ENCODE peak calls at places on chromosome 1, in four cellular contexts. A is SK-N-SH, G is HepG2, D is H1. V is an unnamed sample.

GRCh38 chr1:9691108-9691445 is 39.5 kb downstream of the PIK3CD start:
- DNase-seq in A (no peak), G (no peak), D (no peak), V (no peak)

GRCh38 chr1:205949753-205950152 is 6.5 kb upstream of the SLC26A9 start:
- DNase-seq in A (no peak), G (no peak), D (no peak), V (no peak)

GRCh38 chr1:194078765-194079164 is 892.4 kb upstream of the B3GALT2 start:
- DNase-seq in A (no peak), G (no peak), D (no peak), V (no peak)

GRCh38 chr1:169588785-169589485 is 2.7 kb upstream of the F5 start:
- DNase-seq in A (no peak), G (peak), D (no peak), V (no peak)

GRCh38 chr1:81111818-81112217 is 688.9 kb upstream of the ADGRL2 start:
- DNase-seq in A (no peak), G (no peak), D (no peak), V (no peak)

GRCh38 chr1:62325076-62325475 is 5.8 kb upstream of the KANK4 start:
- DNase-seq in A (no peak), G (peak), D (no peak), V (no peak)

GRCh38 chr1:3030663-3031381 is 9.6 kb downstream of the ACTRT2 start:
- DNase-seq in A (no peak), G (no peak), D (no peak), V (no peak)

GRCh38 chr1:89081005-89081404 is 16.0 kb upstream of the GBP1 start:
- DNase-seq in A (no peak), G (no peak), D (no peak), V (no peak)

GRCh38 chr1:47333922-47334764 is 553 bp downstream of the CMPK1 start:
- DNase-seq in A (peak), G (peak), D (no peak), V (no peak)

GRCh38 chr1:94608852-94609570 is 67.5 kb upstream of the F3 start:
- DNase-seq in A (no peak), G (no peak), D (no peak), V (no peak)

GRCh38 chr1:78855258-78855657 is 151.3 kb downstream of the ADGRL4 start:
- DNase-seq in A (no peak), G (no peak), D (no peak), V (peak)

GRCh38 chr1:183443466-183443865 is 25.3 kb upstream of the NMNAT2 start:
- DNase-seq in A (no peak), G (no peak), D (no peak), V (no peak)

GRCh38 chr1:9143250-9143649 is 14.3 kb upstream of the GPR157 start:
- DNase-seq in A (no peak), G (no peak), D (no peak), V (no peak)

GRCh38 chr1:180503274-180503862 is 991 bp upstream of the ACBD6 start:
- DNase-seq in A (peak), G (no peak), D (no peak), V (no peak)

GRCh38 chr1:245156041-245156735 is 1.4 kb downstream of the KIF26B start:
- DNase-seq in A (peak), G (peak), D (peak), V (no peak)

GRCh38 chr1:55378582-55378981 is 163.4 kb upstream of the USP24 start:
- DNase-seq in A (no peak), G (peak), D (peak), V (no peak)

GRCh38 chr1:205774277-205775014 is 836 bp downstream of the RAB29 start:
- DNase-seq in A (peak), G (peak), D (no peak), V (peak)

DNA sequence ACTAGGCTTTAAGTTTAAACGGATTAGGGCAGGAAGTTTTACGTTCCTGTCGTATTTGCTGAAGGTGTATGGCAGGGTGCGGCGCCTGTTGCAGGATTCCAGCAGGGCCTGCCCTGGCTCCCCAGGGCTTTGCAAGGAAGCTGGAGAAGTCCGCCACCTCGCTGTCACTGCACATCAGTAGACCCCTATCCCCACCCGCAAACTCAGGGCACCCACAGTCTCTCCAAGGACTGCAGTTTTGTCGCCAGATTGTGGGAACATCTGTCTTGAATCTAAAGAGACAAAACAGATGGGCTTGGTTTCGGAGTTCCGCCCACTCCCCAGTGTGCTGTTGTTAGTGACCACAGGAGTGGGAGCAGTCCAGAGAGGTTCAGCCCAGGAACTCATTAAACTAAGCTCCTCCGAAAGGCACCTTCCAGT is 110.9 kb downstream of the CDC7 start:
- DNase-seq in A (no peak), G (no peak), D (no peak), V (no peak)
- TF ChIP-seq TCF12 in A (no peak), G (no peak), D (no peak), V (no peak)

DNA sequence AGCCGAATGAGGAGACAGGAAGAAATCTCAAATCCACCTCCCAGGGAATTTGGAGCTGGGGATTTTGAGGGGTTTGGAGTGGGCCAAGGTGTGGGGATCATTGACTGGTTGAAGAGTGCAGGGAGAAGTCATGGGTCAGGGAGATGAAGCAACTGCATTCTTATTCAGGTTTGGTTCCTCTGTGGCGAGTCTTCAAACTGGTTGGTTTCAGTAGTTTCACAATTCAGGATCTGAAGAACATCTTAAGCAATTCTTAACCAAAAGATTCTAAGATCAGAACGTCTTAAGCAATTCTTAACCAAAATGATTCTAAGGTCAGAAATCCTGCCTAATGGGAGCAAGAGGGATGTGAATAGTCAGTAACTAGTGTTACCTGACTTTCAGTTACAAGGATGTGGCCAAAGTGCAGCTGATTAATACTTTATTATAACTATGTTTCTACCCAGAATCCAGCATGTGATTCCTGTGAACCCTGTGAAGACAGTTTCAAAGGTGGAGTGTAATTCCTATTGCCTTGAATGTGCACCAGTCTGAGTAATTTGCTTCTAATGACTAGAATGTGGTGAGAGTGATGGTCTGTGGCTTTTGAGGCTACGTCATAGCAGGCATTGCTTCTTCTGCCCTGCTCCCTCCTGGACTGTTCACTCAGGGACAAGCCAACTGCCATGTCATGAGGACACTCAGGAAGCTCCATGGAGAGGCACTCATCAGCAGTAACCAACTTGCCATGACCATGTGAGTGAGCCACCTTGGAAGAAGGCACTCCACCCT is 61.2 kb downstream of the OLFML3 start:
- DNase-seq in A (no peak), G (no peak), D (no peak), V (no peak)
- TF ChIP-seq TCF12 in A (no peak), G (no peak), D (no peak), V (no peak)

GRCh38 chr1:17674707-17675505 is 80.2 kb upstream of the ACTL8 start:
- DNase-seq in A (no peak), G (no peak), D (no peak), V (no peak)
- TF ChIP-seq TCF12 in A (no peak), G (no peak), D (no peak), V (no peak)

DNA sequence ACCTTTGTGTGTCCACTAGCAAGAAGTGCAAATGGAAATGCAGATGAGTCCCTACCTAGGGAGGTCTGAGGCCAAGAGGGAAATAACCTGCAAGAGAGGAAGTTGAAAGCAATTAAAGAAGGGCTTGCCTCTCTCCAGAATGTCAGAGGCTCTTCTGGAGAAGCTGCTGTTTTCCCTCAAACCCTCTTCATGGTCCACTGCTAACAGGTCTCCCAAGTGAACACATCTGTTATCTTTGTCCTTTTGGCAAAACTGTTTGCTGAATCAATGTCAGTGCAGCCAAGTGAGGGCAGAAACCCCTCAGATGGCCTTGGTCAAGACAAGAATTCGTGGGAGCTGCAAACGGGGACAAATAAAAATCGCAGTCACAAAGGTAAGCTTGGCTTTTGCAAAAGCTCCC is 177.3 kb upstream of the PLXNA2 start:
- DNase-seq in A (no peak), G (no peak), D (no peak), V (no peak)
- TF ChIP-seq TCF12 in A (no peak), G (no peak), D (no peak), V (no peak)

DNA sequence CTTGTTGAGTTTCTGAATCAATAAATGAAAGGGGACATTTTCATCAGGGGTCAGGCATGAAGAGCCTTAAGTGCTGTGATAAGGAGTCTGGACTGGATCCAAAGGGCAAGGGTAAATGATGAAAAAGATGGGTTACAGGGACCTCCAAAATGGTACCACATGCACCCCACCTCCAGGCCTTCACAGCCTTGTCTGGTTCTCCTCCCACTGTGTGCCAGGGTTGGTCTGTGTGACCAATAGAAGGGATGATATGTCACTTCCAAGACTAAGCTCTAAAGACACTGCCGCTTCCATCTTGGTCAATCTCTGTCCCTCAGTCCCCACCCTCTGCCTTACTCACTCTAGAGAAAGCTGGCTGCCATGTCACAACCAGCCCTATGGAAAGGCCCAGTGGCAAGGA is 140.6 kb downstream of the ZNF281 start:
- DNase-seq in A (no peak), G (no peak), D (no peak), V (no peak)
- TF ChIP-seq TCF12 in A (no peak), G (no peak), D (no peak), V (no peak)

GRCh38 chr1:117664314-117664713 is 58.5 kb downstream of the TENT5C start:
- DNase-seq in A (no peak), G (no peak), D (no peak), V (peak)
- TF ChIP-seq TCF12 in A (no peak), G (no peak), D (no peak), V (peak)

GRCh38 chr1:210951279-210951678 is 182.7 kb downstream of the KCNH1 start:
- DNase-seq in A (no peak), G (no peak), D (no peak), V (no peak)
- TF ChIP-seq TCF12 in A (no peak), G (no peak), D (no peak), V (no peak)

V was measured in GM12878.